ENCODE peak calls at places on chromosomes 3 and 15, in five cellular contexts. U is colonic mucosa; N is WTC11; D is effector memory CD8-positive, alpha-beta T cell; F is brain microvascular endothelial cell. E is an unnamed sample.

GRCh38 chr3:72907851-72908620 is 20.2 kb downstream of the GXYLT2 start:
- DNase-seq in F (peak; percentile 57), U (no peak), N (no peak), D (no peak), E (peak; percentile 80)

GRCh38 chr3:188780188-188781147 is 391.3 kb upstream of the TPRG1 start:
- DNase-seq in D (no peak), U (no peak), N (no peak), F (no peak), E (peak; percentile 94)

GRCh38 chr3:56974242-56974945 is 86.1 kb upstream of the SPATA12 start:
- DNase-seq in U (no peak), N (no peak), D (no peak), F (no peak), E (no peak)

GRCh38 chr3:297585-297984 is 101.0 kb downstream of the CHL1 start:
- DNase-seq in U (no peak), N (no peak), F (no peak), D (no peak), E (no peak)

GRCh38 chr3:11602441-11602840 is 41.3 kb downstream of the VGLL4 start:
- DNase-seq in D (no peak), U (no peak), F (no peak), N (no peak), E (no peak)

GRCh38 chr3:194485471-194485875 is 1.3 kb downstream of the ATP13A3 start:
- DNase-seq in U (no peak), F (no peak), D (no peak), N (no peak), E (no peak)

GRCh38 chr15:80775340-80775739 is 3.8 kb upstream of the CEMIP start:
- DNase-seq in N (no peak), D (no peak), U (no peak), F (no peak), E (no peak)

GRCh38 chr15:96354731-96355560 is 24.4 kb downstream of the NR2F2 start:
- DNase-seq in N (no peak), F (peak; percentile 79), D (no peak), U (no peak), E (peak; percentile 91)

GRCh38 chr3:107753988-107754387 is 231.2 kb downstream of the BBX start:
- DNase-seq in F (no peak), U (no peak), D (no peak), N (no peak), E (no peak)

GRCh38 chr3:3800076-3800448 is 831 bp downstream of the LRRN1 start:
- DNase-seq in F (no peak), N (peak; percentile 30), U (peak; percentile 20), D (no peak), E (no peak)

GRCh38 chr3:79250746-79251145 is 517.1 kb downstream of the ROBO1 start:
- DNase-seq in F (no peak), N (no peak), U (no peak), D (no peak), E (no peak)

GRCh38 chr15:48717458-48717857 is 71.9 kb upstream of the FBN1 start:
- DNase-seq in F (no peak), N (no peak), D (no peak), U (no peak), E (peak; percentile 48)